ENCODE peak calls at places on chromosomes 6 and 20, in five cellular contexts. One of them, this sample, is unnamed.

GRCh38 chr20:10733122-10733521 is 59.3 kb upstream of the JAG1 start:
- DNase-seq in transverse colon: no peak
- DNase-seq in HL-60: no peak
- DNase-seq in prostate gland: no peak
- DNase-seq in esophagus muscularis mucosa: no peak
- DNase-seq in this sample: no peak

GRCh38 chr6:63816979-63817436 is 181.4 kb downstream of the PHF3 start:
- DNase-seq in transverse colon: no peak
- DNase-seq in HL-60: no peak
- DNase-seq in prostate gland: no peak
- DNase-seq in esophagus muscularis mucosa: no peak
- DNase-seq in this sample: no peak

GRCh38 chr6:103800131-103800670 is 1059.5 kb downstream of the HACE1 start:
- DNase-seq in transverse colon: no peak
- DNase-seq in HL-60: no peak
- DNase-seq in prostate gland: no peak
- DNase-seq in esophagus muscularis mucosa: no peak
- DNase-seq in this sample: no peak

GRCh38 chr6:1321715-1322114 is 9.8 kb downstream of the FOXQ1 start:
- DNase-seq in transverse colon: no peak
- DNase-seq in HL-60: no peak
- DNase-seq in prostate gland: no peak
- DNase-seq in esophagus muscularis mucosa: no peak
- DNase-seq in this sample: no peak

GRCh38 chr6:130421567-130421966 is 55.8 kb downstream of the TMEM200A start:
- DNase-seq in transverse colon: no peak
- DNase-seq in HL-60: no peak
- DNase-seq in prostate gland: no peak
- DNase-seq in esophagus muscularis mucosa: no peak
- DNase-seq in this sample: no peak

GRCh38 chr6:155517282-155517681 is 61.6 kb upstream of the NOX3 start:
- DNase-seq in transverse colon: peak; percentile 13
- DNase-seq in HL-60: no peak
- DNase-seq in prostate gland: no peak
- DNase-seq in esophagus muscularis mucosa: no peak
- DNase-seq in this sample: no peak

GRCh38 chr6:125512621-125513020 is 210.9 kb upstream of the HDDC2 start:
- DNase-seq in transverse colon: no peak
- DNase-seq in HL-60: no peak
- DNase-seq in prostate gland: no peak
- DNase-seq in esophagus muscularis mucosa: no peak
- DNase-seq in this sample: no peak

GRCh38 chr6:92647630-92648029 is 771.7 kb downstream of the EPHA7 start:
- DNase-seq in transverse colon: no peak
- DNase-seq in HL-60: no peak
- DNase-seq in prostate gland: no peak
- DNase-seq in esophagus muscularis mucosa: no peak
- DNase-seq in this sample: no peak

GRCh38 chr20:32354592-32355416 is 3.3 kb upstream of the ASXL1 start:
- DNase-seq in transverse colon: no peak
- DNase-seq in HL-60: no peak
- DNase-seq in prostate gland: no peak
- DNase-seq in esophagus muscularis mucosa: no peak
- DNase-seq in this sample: no peak

GRCh38 chr6:167932468-167933276 is 64.8 kb upstream of the KIF25 start:
- DNase-seq in transverse colon: peak; percentile 49
- DNase-seq in HL-60: no peak
- DNase-seq in prostate gland: no peak
- DNase-seq in esophagus muscularis mucosa: peak; percentile 47
- DNase-seq in this sample: no peak

GRCh38 chr6:1297746-1298145 is 14.2 kb upstream of the FOXQ1 start:
- DNase-seq in transverse colon: no peak
- DNase-seq in HL-60: no peak
- DNase-seq in prostate gland: no peak
- DNase-seq in esophagus muscularis mucosa: peak; percentile 57
- DNase-seq in this sample: no peak

GRCh38 chr6:37698264-37699137 is 818 bp upstream of the MDGA1 start:
- DNase-seq in transverse colon: peak; percentile 33
- DNase-seq in HL-60: no peak
- DNase-seq in prostate gland: peak; percentile 33
- DNase-seq in esophagus muscularis mucosa: no peak
- DNase-seq in this sample: peak; percentile 53

GRCh38 chr20:23157741-23158140 is 71.6 kb upstream of the CD93 start:
- DNase-seq in transverse colon: no peak
- DNase-seq in HL-60: no peak
- DNase-seq in prostate gland: no peak
- DNase-seq in esophagus muscularis mucosa: peak; percentile 75
- DNase-seq in this sample: no peak

GRCh38 chr20:45014671-45015415 is 48.5 kb downstream of the STK4 start:
- DNase-seq in transverse colon: no peak
- DNase-seq in HL-60: no peak
- DNase-seq in prostate gland: no peak
- DNase-seq in esophagus muscularis mucosa: no peak
- DNase-seq in this sample: no peak

GRCh38 chr20:15342987-15343639 is 1005.7 kb upstream of the FLRT3 start:
- DNase-seq in transverse colon: no peak
- DNase-seq in HL-60: no peak
- DNase-seq in prostate gland: no peak
- DNase-seq in esophagus muscularis mucosa: no peak
- DNase-seq in this sample: no peak

GRCh38 chr6:18154507-18155272 is at the start of gene TPMT:
- DNase-seq in transverse colon: peak; percentile 35
- DNase-seq in HL-60: peak; percentile 5
- DNase-seq in prostate gland: peak; percentile 98
- DNase-seq in esophagus muscularis mucosa: peak; percentile 99
- DNase-seq in this sample: no peak
- TF ChIP-seq POLR2AphosphoS5 in transverse colon: peak; percentile 97
- TF ChIP-seq POLR2AphosphoS5 in HL-60: peak; percentile 56
- TF ChIP-seq POLR2AphosphoS5 in prostate gland: peak; percentile 80
- TF ChIP-seq POLR2AphosphoS5 in esophagus muscularis mucosa: peak; percentile 77
- TF ChIP-seq POLR2AphosphoS5 in this sample: peak; percentile 59

GRCh38 chr6:127641905-127642304 is 64.9 kb downstream of the C6orf58 start:
- DNase-seq in transverse colon: no peak
- DNase-seq in HL-60: peak; percentile 25
- DNase-seq in prostate gland: no peak
- DNase-seq in esophagus muscularis mucosa: no peak
- DNase-seq in this sample: peak; percentile 5
- TF ChIP-seq POLR2AphosphoS5 in transverse colon: no peak
- TF ChIP-seq POLR2AphosphoS5 in HL-60: no peak
- TF ChIP-seq POLR2AphosphoS5 in prostate gland: no peak
- TF ChIP-seq POLR2AphosphoS5 in esophagus muscularis mucosa: no peak
- TF ChIP-seq POLR2AphosphoS5 in this sample: no peak

GRCh38 chr20:58599966-58600365 is 51.1 kb upstream of the STX16 start:
- DNase-seq in transverse colon: no peak
- DNase-seq in HL-60: no peak
- DNase-seq in prostate gland: no peak
- DNase-seq in esophagus muscularis mucosa: no peak
- DNase-seq in this sample: no peak

GRCh38 chr20:58596244-58597010 is 54.7 kb upstream of the STX16 start:
- DNase-seq in transverse colon: no peak
- DNase-seq in HL-60: no peak
- DNase-seq in prostate gland: no peak
- DNase-seq in esophagus muscularis mucosa: no peak
- DNase-seq in this sample: no peak

GRCh38 chr20:58595167-58595566 is 55.9 kb upstream of the STX16 start:
- DNase-seq in transverse colon: no peak
- DNase-seq in HL-60: no peak
- DNase-seq in prostate gland: no peak
- DNase-seq in esophagus muscularis mucosa: no peak
- DNase-seq in this sample: no peak

GRCh38 chr20:58598271-58599015 is 52.6 kb upstream of the STX16 start:
- DNase-seq in transverse colon: peak; percentile 32
- DNase-seq in HL-60: no peak
- DNase-seq in prostate gland: no peak
- DNase-seq in esophagus muscularis mucosa: no peak
- DNase-seq in this sample: no peak

GRCh38 chr20:58597021-58597940 is 53.8 kb upstream of the STX16 start:
- DNase-seq in transverse colon: peak; percentile 28
- DNase-seq in HL-60: no peak
- DNase-seq in prostate gland: no peak
- DNase-seq in esophagus muscularis mucosa: no peak
- DNase-seq in this sample: no peak
- TF ChIP-seq POLR2AphosphoS5 in transverse colon: peak; percentile 61
- TF ChIP-seq POLR2AphosphoS5 in HL-60: no peak
- TF ChIP-seq POLR2AphosphoS5 in prostate gland: no peak
- TF ChIP-seq POLR2AphosphoS5 in esophagus muscularis mucosa: peak; percentile 76
- TF ChIP-seq POLR2AphosphoS5 in this sample: no peak

DNA sequence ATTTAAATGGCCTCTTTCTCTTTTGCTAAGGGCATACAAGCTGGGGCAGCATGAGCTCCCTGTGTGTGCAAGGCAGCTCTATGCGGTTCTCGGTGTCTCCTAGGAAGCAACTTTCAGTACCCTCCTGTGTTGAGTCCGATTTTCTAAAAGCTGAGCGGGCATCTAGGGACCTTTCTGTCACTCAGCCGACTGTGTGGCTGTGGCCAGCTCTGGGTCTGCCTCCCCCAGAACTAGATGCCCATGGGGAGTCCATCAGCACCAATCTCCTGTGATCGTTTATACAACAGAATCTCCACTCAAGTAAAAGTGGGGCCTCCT is 7.5 kb downstream of the NELFCD start:
- DNase-seq in transverse colon: no peak
- DNase-seq in HL-60: no peak
- DNase-seq in prostate gland: no peak
- DNase-seq in esophagus muscularis mucosa: no peak
- DNase-seq in this sample: no peak
- TF ChIP-seq POLR2AphosphoS5 in transverse colon: no peak
- TF ChIP-seq POLR2AphosphoS5 in HL-60: no peak
- TF ChIP-seq POLR2AphosphoS5 in prostate gland: no peak
- TF ChIP-seq POLR2AphosphoS5 in esophagus muscularis mucosa: no peak
- TF ChIP-seq POLR2AphosphoS5 in this sample: no peak

GRCh38 chr6:42790549-42791181 is 8.8 kb downstream of the BICRAL start:
- DNase-seq in transverse colon: no peak
- DNase-seq in HL-60: no peak
- DNase-seq in prostate gland: no peak
- DNase-seq in esophagus muscularis mucosa: no peak
- DNase-seq in this sample: no peak
- TF ChIP-seq POLR2AphosphoS5 in transverse colon: no peak
- TF ChIP-seq POLR2AphosphoS5 in HL-60: no peak
- TF ChIP-seq POLR2AphosphoS5 in prostate gland: no peak
- TF ChIP-seq POLR2AphosphoS5 in esophagus muscularis mucosa: no peak
- TF ChIP-seq POLR2AphosphoS5 in this sample: peak; percentile 24

DNA sequence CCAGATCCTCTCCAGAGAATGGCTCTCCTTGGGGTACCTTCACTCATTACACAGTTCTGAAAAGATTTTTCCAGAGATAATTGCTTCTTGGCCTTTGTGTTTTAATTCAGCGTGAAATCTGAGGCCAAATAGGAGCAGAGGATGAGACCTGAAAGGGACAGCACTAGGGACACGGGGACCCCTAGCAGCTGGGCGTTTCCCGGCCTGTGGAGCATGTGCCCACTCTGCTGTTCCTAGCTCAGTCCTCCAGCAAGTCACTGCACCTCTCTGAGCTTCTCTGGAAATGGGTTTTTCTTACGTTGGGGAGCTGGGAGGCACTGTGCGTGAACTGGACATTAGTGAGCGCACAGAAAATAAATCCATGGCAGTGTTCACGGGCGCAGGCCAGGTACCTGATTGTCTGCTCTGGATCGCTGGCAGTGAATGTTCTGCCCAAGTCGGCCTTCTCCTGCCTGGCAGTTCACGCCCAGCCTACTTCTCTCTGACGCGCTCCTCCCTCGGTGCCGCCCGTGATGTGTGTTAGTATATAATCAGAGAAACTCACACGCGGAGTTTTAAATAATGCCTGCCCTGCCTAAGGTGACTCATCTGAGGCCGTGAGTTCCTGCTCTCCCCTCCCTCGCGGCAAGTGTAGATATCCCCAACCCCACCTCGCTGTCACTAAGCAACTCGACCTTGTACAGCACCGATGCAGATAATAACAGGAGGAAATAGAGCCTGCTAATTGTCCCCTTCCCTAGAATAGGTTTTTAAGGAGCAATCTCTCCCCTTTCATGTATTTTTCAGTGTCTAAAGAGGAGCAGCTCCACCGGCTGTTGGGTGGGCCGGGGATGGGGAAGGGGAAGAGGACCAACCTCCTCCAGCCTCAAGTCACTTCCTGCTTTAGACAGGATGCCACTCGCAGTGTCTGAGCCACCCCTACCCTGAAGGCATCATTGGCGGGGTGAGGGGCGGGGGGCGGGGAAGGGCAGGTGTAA is 2.7 kb upstream of the TUBB2A start:
- DNase-seq in transverse colon: peak; percentile 84
- DNase-seq in HL-60: no peak
- DNase-seq in prostate gland: no peak
- DNase-seq in esophagus muscularis mucosa: no peak
- DNase-seq in this sample: no peak
- TF ChIP-seq POLR2AphosphoS5 in transverse colon: peak; percentile 67
- TF ChIP-seq POLR2AphosphoS5 in HL-60: no peak
- TF ChIP-seq POLR2AphosphoS5 in prostate gland: no peak
- TF ChIP-seq POLR2AphosphoS5 in esophagus muscularis mucosa: peak; percentile 49
- TF ChIP-seq POLR2AphosphoS5 in this sample: no peak